ENCODE peak calls at places on chromosomes 6 and 20, in nine cellular contexts. L is CD8-positive, alpha-beta T cell; I is NCI-H345; N is GDM1; Q is A549; W is GM12864; D is H7; Y is endothelial cell; M is omental fat pad. R is an unnamed sample.

GRCh38 chr20:59814835-59815340 is 118.5 kb downstream of the SYCP2 start:
- DNase-seq in L (no peak), I (no peak), N (no peak), Q (no peak), W (no peak), D (peak), Y (no peak), M (no peak), R (no peak)

GRCh38 chr20:53834044-53834442 is 236.4 kb downstream of the BCAS1 start:
- DNase-seq in L (no peak), I (no peak), N (no peak), Q (no peak), W (no peak), D (no peak), Y (no peak), M (no peak), R (no peak)

GRCh38 chr20:4150095-4150492 is 134.7 kb upstream of the RNF24 start:
- DNase-seq in L (no peak), I (no peak), N (no peak), Q (peak), W (no peak), D (peak), Y (no peak), M (no peak), R (no peak)

GRCh38 chr6:134577998-134578397 is 260.1 kb upstream of the SGK1 start:
- DNase-seq in L (no peak), I (no peak), N (no peak), Q (no peak), W (no peak), D (no peak), Y (no peak), M (no peak), R (no peak)

GRCh38 chr20:53497246-53497645 is 96.4 kb downstream of the ZNF217 start:
- DNase-seq in L (no peak), I (no peak), N (no peak), Q (no peak), W (no peak), D (no peak), Y (no peak), M (no peak), R (no peak)

GRCh38 chr6:159086033-159086618 is 41.3 kb upstream of the TAGAP start:
- DNase-seq in L (no peak), I (no peak), N (peak), Q (no peak), W (no peak), D (no peak), Y (no peak), M (no peak), R (no peak)

GRCh38 chr6:41531591-41532582 is 14.3 kb upstream of the FOXP4 start:
- DNase-seq in L (no peak), I (peak), N (peak), Q (no peak), W (peak), D (peak), Y (no peak), M (no peak), R (peak)

GRCh38 chr20:61933951-61934715 is 131.5 kb downstream of the TAF4 start:
- DNase-seq in L (no peak), I (no peak), N (no peak), Q (no peak), W (no peak), D (peak), Y (no peak), M (no peak), R (no peak)

GRCh38 chr20:49230575-49231211 is 11.5 kb downstream of the DDX27 start:
- DNase-seq in L (no peak), I (no peak), N (peak), Q (no peak), W (no peak), D (no peak), Y (no peak), M (no peak), R (no peak)

GRCh38 chr6:90000864-90001731 is 106.8 kb downstream of the GJA10 start:
- DNase-seq in L (no peak), I (peak), N (no peak), Q (no peak), W (no peak), D (no peak), Y (no peak), M (no peak), R (no peak)

GRCh38 chr20:39398656-39399055 is 436.5 kb downstream of the DHX35 start:
- DNase-seq in L (no peak), I (no peak), N (no peak), Q (no peak), W (no peak), D (no peak), Y (no peak), M (no peak), R (no peak)

GRCh38 chr20:60000271-60001026 is 42.2 kb downstream of the CDH26 start:
- DNase-seq in L (no peak), I (no peak), N (no peak), Q (no peak), W (no peak), D (no peak), Y (no peak), M (no peak), R (no peak)

GRCh38 chr20:50510706-50511401 is 671 bp downstream of the PTPN1 start:
- DNase-seq in L (peak), I (no peak), N (no peak), Q (no peak), W (no peak), D (no peak), Y (peak), M (no peak), R (no peak)

GRCh38 chr6:80143312-80143960 is 37.0 kb downstream of the BCKDHB start:
- DNase-seq in L (no peak), I (no peak), N (no peak), Q (no peak), W (no peak), D (no peak), Y (no peak), M (peak), R (no peak)

GRCh38 chr20:24098886-24099285 is 110.3 kb upstream of the GGTLC1 start:
- DNase-seq in L (no peak), I (no peak), N (no peak), Q (no peak), W (no peak), D (no peak), Y (no peak), M (no peak), R (no peak)

GRCh38 chr20:64226686-64227576 is 28.6 kb upstream of the PCMTD2 start:
- DNase-seq in L (peak), I (no peak), N (no peak), Q (no peak), W (no peak), D (no peak), Y (no peak), M (no peak), R (no peak)

GRCh38 chr20:10239954-10240353 is 21.3 kb downstream of the SNAP25 start:
- DNase-seq in L (no peak), I (peak), N (no peak), Q (peak), W (no peak), D (no peak), Y (no peak), M (no peak), R (no peak)

GRCh38 chr20:21702001-21702400 is 3.5 kb upstream of the PAX1 start:
- DNase-seq in L (no peak), I (no peak), N (no peak), Q (no peak), W (no peak), D (peak), Y (no peak), M (no peak), R (no peak)

GRCh38 chr20:373171-373890 is 7.2 kb upstream of the TRIB3 start:
- DNase-seq in L (no peak), I (no peak), N (peak), Q (peak), W (no peak), D (peak), Y (peak), M (no peak), R (peak)

GRCh38 chr20:50523552-50524167 is 13.5 kb downstream of the PTPN1 start:
- DNase-seq in L (no peak), I (no peak), N (no peak), Q (no peak), W (no peak), D (no peak), Y (no peak), M (no peak), R (no peak)

GRCh38 chr6:168655462-168656152 is 214.6 kb downstream of the SMOC2 start:
- DNase-seq in L (no peak), I (no peak), N (no peak), Q (no peak), W (no peak), D (no peak), Y (no peak), M (no peak), R (no peak)

GRCh38 chr20:18259730-18260129 is 28.6 kb upstream of the ZNF133 start:
- DNase-seq in L (no peak), I (no peak), N (no peak), Q (no peak), W (no peak), D (no peak), Y (no peak), M (no peak), R (no peak)

GRCh38 chr6:35318200-35318844 is 20.7 kb downstream of the DEF6 start:
- DNase-seq in L (no peak), I (peak), N (no peak), Q (peak), W (no peak), D (peak), Y (peak), M (no peak), R (no peak)

GRCh38 chr6:13760948-13761347 is 49.3 kb upstream of the RANBP9 start:
- DNase-seq in L (no peak), I (no peak), N (no peak), Q (no peak), W (no peak), D (no peak), Y (no peak), M (no peak), R (no peak)

GRCh38 chr20:37311710-37312355 is 22.4 kb downstream of the MANBAL start:
- DNase-seq in L (no peak), I (no peak), N (no peak), Q (no peak), W (no peak), D (no peak), Y (no peak), M (no peak), R (no peak)

GRCh38 chr20:36314734-36315544 is 8.8 kb downstream of the DLGAP4 start:
- DNase-seq in L (no peak), I (no peak), N (no peak), Q (no peak), W (no peak), D (peak), Y (no peak), M (no peak), R (no peak)

GRCh38 chr6:4316867-4317400 is 181.6 kb upstream of the ECI2 start:
- DNase-seq in L (no peak), I (peak), N (peak), Q (no peak), W (no peak), D (no peak), Y (no peak), M (no peak), R (no peak)

GRCh38 chr6:131669891-131670290 is 31.3 kb downstream of the OR2A4 start:
- DNase-seq in L (no peak), I (no peak), N (no peak), Q (no peak), W (no peak), D (no peak), Y (no peak), M (no peak), R (no peak)

GRCh38 chr20:47809561-47809960 is 24.3 kb upstream of the SULF2 start:
- DNase-seq in L (no peak), I (no peak), N (no peak), Q (no peak), W (no peak), D (peak), Y (no peak), M (no peak), R (no peak)

R was measured in NK-92 treated with Interleukin-12 subunit alpha and Interleukin-12 subunit beta, amount 100 ng/mL, for 24 hours.